ENCODE peak calls at places on chromosomes 2 and 18, in seven cellular contexts. One of them, this sample, is unnamed.

GRCh38 chr2:13034861-13035260 is 318.1 kb downstream of the TRIB2 start:
- DNase-seq in astrocyte of the spinal cord: no peak
- DNase-seq in lower leg skin: no peak
- DNase-seq in sigmoid colon: no peak
- DNase-seq in GM23338: no peak
- DNase-seq in breast epithelium: no peak
- DNase-seq in dorsolateral prefrontal cortex: no peak
- DNase-seq in this sample: no peak

GRCh38 chr18:77052656-77053309 is 79.8 kb downstream of the MBP start:
- DNase-seq in astrocyte of the spinal cord: no peak
- DNase-seq in lower leg skin: peak
- DNase-seq in sigmoid colon: no peak
- DNase-seq in GM23338: no peak
- DNase-seq in breast epithelium: no peak
- DNase-seq in dorsolateral prefrontal cortex: no peak
- DNase-seq in this sample: no peak

GRCh38 chr2:33395660-33396249 is 80.7 kb upstream of the RASGRP3 start:
- DNase-seq in astrocyte of the spinal cord: peak
- DNase-seq in lower leg skin: no peak
- DNase-seq in sigmoid colon: no peak
- DNase-seq in GM23338: peak
- DNase-seq in breast epithelium: no peak
- DNase-seq in dorsolateral prefrontal cortex: no peak
- DNase-seq in this sample: peak

GRCh38 chr2:173254659-173255058 is 100.0 kb upstream of the CDCA7 start:
- DNase-seq in astrocyte of the spinal cord: no peak
- DNase-seq in lower leg skin: no peak
- DNase-seq in sigmoid colon: no peak
- DNase-seq in GM23338: no peak
- DNase-seq in breast epithelium: no peak
- DNase-seq in dorsolateral prefrontal cortex: no peak
- DNase-seq in this sample: no peak

GRCh38 chr2:42335514-42336104 is 25.4 kb downstream of the COX7A2L start:
- DNase-seq in astrocyte of the spinal cord: no peak
- DNase-seq in lower leg skin: no peak
- DNase-seq in sigmoid colon: no peak
- DNase-seq in GM23338: no peak
- DNase-seq in breast epithelium: no peak
- DNase-seq in dorsolateral prefrontal cortex: no peak
- DNase-seq in this sample: no peak

GRCh38 chr18:49135871-49136270 is 185.1 kb upstream of the SMAD7 start:
- DNase-seq in astrocyte of the spinal cord: peak
- DNase-seq in lower leg skin: no peak
- DNase-seq in sigmoid colon: no peak
- DNase-seq in GM23338: peak
- DNase-seq in breast epithelium: no peak
- DNase-seq in dorsolateral prefrontal cortex: no peak
- DNase-seq in this sample: no peak

GRCh38 chr18:75926811-75927210 is 499.3 kb upstream of the SMIM21 start:
- DNase-seq in astrocyte of the spinal cord: peak
- DNase-seq in lower leg skin: no peak
- DNase-seq in sigmoid colon: no peak
- DNase-seq in GM23338: no peak
- DNase-seq in breast epithelium: no peak
- DNase-seq in dorsolateral prefrontal cortex: no peak
- DNase-seq in this sample: no peak

GRCh38 chr18:59514193-59514592 is 155.1 kb upstream of the LMAN1 start:
- DNase-seq in astrocyte of the spinal cord: peak
- DNase-seq in lower leg skin: peak
- DNase-seq in sigmoid colon: peak
- DNase-seq in GM23338: no peak
- DNase-seq in breast epithelium: no peak
- DNase-seq in dorsolateral prefrontal cortex: no peak
- DNase-seq in this sample: no peak

GRCh38 chr2:132547089-132547687 is 122.8 kb downstream of the LYPD1 start:
- DNase-seq in astrocyte of the spinal cord: peak
- DNase-seq in lower leg skin: peak
- DNase-seq in sigmoid colon: peak
- DNase-seq in GM23338: peak
- DNase-seq in breast epithelium: peak
- DNase-seq in dorsolateral prefrontal cortex: peak
- DNase-seq in this sample: peak

GRCh38 chr2:45199973-45200372 is 190.7 kb upstream of the SIX2 start:
- DNase-seq in astrocyte of the spinal cord: no peak
- DNase-seq in lower leg skin: peak
- DNase-seq in sigmoid colon: no peak
- DNase-seq in GM23338: no peak
- DNase-seq in breast epithelium: no peak
- DNase-seq in dorsolateral prefrontal cortex: no peak
- DNase-seq in this sample: no peak

GRCh38 chr2:176111891-176112374 is 4.6 kb upstream of the HOXD10 start:
- DNase-seq in astrocyte of the spinal cord: no peak
- DNase-seq in lower leg skin: peak
- DNase-seq in sigmoid colon: no peak
- DNase-seq in GM23338: no peak
- DNase-seq in breast epithelium: peak
- DNase-seq in dorsolateral prefrontal cortex: no peak
- DNase-seq in this sample: no peak

GRCh38 chr2:134250840-134251461 is 2.9 kb upstream of the MGAT5 start:
- DNase-seq in astrocyte of the spinal cord: no peak
- DNase-seq in lower leg skin: no peak
- DNase-seq in sigmoid colon: no peak
- DNase-seq in GM23338: no peak
- DNase-seq in breast epithelium: no peak
- DNase-seq in dorsolateral prefrontal cortex: no peak
- DNase-seq in this sample: no peak

GRCh38 chr18:49250819-49251388 is 209.5 kb downstream of the DYM start:
- DNase-seq in astrocyte of the spinal cord: peak
- DNase-seq in lower leg skin: no peak
- DNase-seq in sigmoid colon: no peak
- DNase-seq in GM23338: peak
- DNase-seq in breast epithelium: no peak
- DNase-seq in dorsolateral prefrontal cortex: no peak
- DNase-seq in this sample: no peak

GRCh38 chr18:5295231-5295920 is at the start of gene ZBTB14:
- DNase-seq in astrocyte of the spinal cord: peak
- DNase-seq in lower leg skin: peak
- DNase-seq in sigmoid colon: peak
- DNase-seq in GM23338: peak
- DNase-seq in breast epithelium: peak
- DNase-seq in dorsolateral prefrontal cortex: no peak
- DNase-seq in this sample: peak

GRCh38 chr18:37294951-37295350 is 270.6 kb downstream of the CELF4 start:
- DNase-seq in astrocyte of the spinal cord: no peak
- DNase-seq in lower leg skin: no peak
- DNase-seq in sigmoid colon: no peak
- DNase-seq in GM23338: peak
- DNase-seq in breast epithelium: no peak
- DNase-seq in dorsolateral prefrontal cortex: no peak
- DNase-seq in this sample: peak

GRCh38 chr18:24868760-24869237 is 408.4 kb downstream of the HRH4 start:
- DNase-seq in astrocyte of the spinal cord: peak
- DNase-seq in lower leg skin: no peak
- DNase-seq in sigmoid colon: no peak
- DNase-seq in GM23338: no peak
- DNase-seq in breast epithelium: no peak
- DNase-seq in dorsolateral prefrontal cortex: no peak
- DNase-seq in this sample: no peak

GRCh38 chr2:48607307-48608014 is 10.2 kb upstream of the GTF2A1L start:
- DNase-seq in astrocyte of the spinal cord: peak
- DNase-seq in lower leg skin: no peak
- DNase-seq in sigmoid colon: no peak
- DNase-seq in GM23338: no peak
- DNase-seq in breast epithelium: no peak
- DNase-seq in dorsolateral prefrontal cortex: peak
- DNase-seq in this sample: no peak

GRCh38 chr18:63088262-63088661 is 231.3 kb downstream of the BCL2 start:
- DNase-seq in astrocyte of the spinal cord: no peak
- DNase-seq in lower leg skin: no peak
- DNase-seq in sigmoid colon: no peak
- DNase-seq in GM23338: peak
- DNase-seq in breast epithelium: no peak
- DNase-seq in dorsolateral prefrontal cortex: no peak
- DNase-seq in this sample: no peak

GRCh38 chr2:158755738-158756137 is 39.4 kb upstream of the DAPL1 start:
- DNase-seq in astrocyte of the spinal cord: no peak
- DNase-seq in lower leg skin: no peak
- DNase-seq in sigmoid colon: no peak
- DNase-seq in GM23338: peak
- DNase-seq in breast epithelium: no peak
- DNase-seq in dorsolateral prefrontal cortex: no peak
- DNase-seq in this sample: no peak
- TF ChIP-seq CTCF in astrocyte of the spinal cord: peak
- TF ChIP-seq CTCF in lower leg skin: no peak
- TF ChIP-seq CTCF in sigmoid colon: no peak
- TF ChIP-seq CTCF in GM23338: peak
- TF ChIP-seq CTCF in breast epithelium: no peak
- TF ChIP-seq CTCF in dorsolateral prefrontal cortex: no peak
- TF ChIP-seq CTCF in this sample: peak

GRCh38 chr2:237870754-237871651 is 11.6 kb downstream of the RAMP1 start:
- DNase-seq in astrocyte of the spinal cord: no peak
- DNase-seq in lower leg skin: peak
- DNase-seq in sigmoid colon: peak
- DNase-seq in GM23338: no peak
- DNase-seq in breast epithelium: peak
- DNase-seq in dorsolateral prefrontal cortex: no peak
- DNase-seq in this sample: no peak

GRCh38 chr2:237868631-237869356 is 9.4 kb downstream of the RAMP1 start:
- DNase-seq in astrocyte of the spinal cord: peak
- DNase-seq in lower leg skin: peak
- DNase-seq in sigmoid colon: peak
- DNase-seq in GM23338: no peak
- DNase-seq in breast epithelium: peak
- DNase-seq in dorsolateral prefrontal cortex: no peak
- DNase-seq in this sample: no peak

GRCh38 chr2:237872178-237872887 is 12.9 kb downstream of the RAMP1 start:
- DNase-seq in astrocyte of the spinal cord: no peak
- DNase-seq in lower leg skin: peak
- DNase-seq in sigmoid colon: peak
- DNase-seq in GM23338: no peak
- DNase-seq in breast epithelium: peak
- DNase-seq in dorsolateral prefrontal cortex: peak
- DNase-seq in this sample: no peak

GRCh38 chr2:237869357-237870102 is 10.1 kb downstream of the RAMP1 start:
- DNase-seq in astrocyte of the spinal cord: no peak
- DNase-seq in lower leg skin: peak
- DNase-seq in sigmoid colon: peak
- DNase-seq in GM23338: no peak
- DNase-seq in breast epithelium: peak
- DNase-seq in dorsolateral prefrontal cortex: peak
- DNase-seq in this sample: no peak

DNA sequence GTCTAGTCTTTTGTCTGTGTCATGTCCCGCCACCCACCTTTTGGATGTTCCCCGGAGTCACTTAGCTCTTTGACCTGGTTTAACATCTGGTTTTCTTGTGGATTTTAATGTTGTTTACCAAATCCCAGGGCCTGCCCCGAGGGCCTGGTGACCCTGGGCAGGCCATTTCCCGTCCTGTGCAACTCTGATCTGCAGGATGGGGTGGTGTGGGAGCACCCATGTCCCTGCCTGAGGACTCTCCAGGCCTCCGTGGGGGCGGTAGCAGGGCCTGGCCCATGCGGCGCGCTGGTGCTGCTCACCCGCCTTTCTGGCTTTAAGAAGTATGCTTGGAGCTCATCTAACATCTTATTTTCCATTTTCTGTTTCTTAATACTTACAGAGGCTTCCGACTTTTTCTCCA is 10.7 kb downstream of the RAMP1 start:
- DNase-seq in astrocyte of the spinal cord: no peak
- DNase-seq in lower leg skin: peak
- DNase-seq in sigmoid colon: peak
- DNase-seq in GM23338: no peak
- DNase-seq in breast epithelium: no peak
- DNase-seq in dorsolateral prefrontal cortex: peak
- DNase-seq in this sample: no peak
- TF ChIP-seq CTCF in astrocyte of the spinal cord: no peak
- TF ChIP-seq CTCF in lower leg skin: no peak
- TF ChIP-seq CTCF in sigmoid colon: no peak
- TF ChIP-seq CTCF in GM23338: no peak
- TF ChIP-seq CTCF in breast epithelium: no peak
- TF ChIP-seq CTCF in dorsolateral prefrontal cortex: no peak
- TF ChIP-seq CTCF in this sample: no peak

GRCh38 chr2:102186676-102187190 is at the start of gene IL1RL2:
- DNase-seq in astrocyte of the spinal cord: no peak
- DNase-seq in lower leg skin: peak
- DNase-seq in sigmoid colon: peak
- DNase-seq in GM23338: no peak
- DNase-seq in breast epithelium: peak
- DNase-seq in dorsolateral prefrontal cortex: no peak
- DNase-seq in this sample: no peak

GRCh38 chr2:102190425-102191107 is 3.7 kb downstream of the IL1RL2 start:
- DNase-seq in astrocyte of the spinal cord: no peak
- DNase-seq in lower leg skin: no peak
- DNase-seq in sigmoid colon: no peak
- DNase-seq in GM23338: no peak
- DNase-seq in breast epithelium: no peak
- DNase-seq in dorsolateral prefrontal cortex: no peak
- DNase-seq in this sample: no peak

GRCh38 chr2:102185347-102185746 is 1.5 kb upstream of the IL1RL2 start:
- DNase-seq in astrocyte of the spinal cord: no peak
- DNase-seq in lower leg skin: no peak
- DNase-seq in sigmoid colon: no peak
- DNase-seq in GM23338: peak
- DNase-seq in breast epithelium: no peak
- DNase-seq in dorsolateral prefrontal cortex: no peak
- DNase-seq in this sample: no peak

GRCh38 chr2:102184018-102184417 is 2.8 kb upstream of the IL1RL2 start:
- DNase-seq in astrocyte of the spinal cord: no peak
- DNase-seq in lower leg skin: no peak
- DNase-seq in sigmoid colon: no peak
- DNase-seq in GM23338: no peak
- DNase-seq in breast epithelium: no peak
- DNase-seq in dorsolateral prefrontal cortex: no peak
- DNase-seq in this sample: no peak

GRCh38 chr2:102187191-102188150 is 648 bp downstream of the IL1RL2 start:
- DNase-seq in astrocyte of the spinal cord: peak
- DNase-seq in lower leg skin: peak
- DNase-seq in sigmoid colon: peak
- DNase-seq in GM23338: peak
- DNase-seq in breast epithelium: peak
- DNase-seq in dorsolateral prefrontal cortex: no peak
- DNase-seq in this sample: peak
- TF ChIP-seq CTCF in astrocyte of the spinal cord: peak
- TF ChIP-seq CTCF in lower leg skin: no peak
- TF ChIP-seq CTCF in sigmoid colon: no peak
- TF ChIP-seq CTCF in GM23338: peak
- TF ChIP-seq CTCF in breast epithelium: peak
- TF ChIP-seq CTCF in dorsolateral prefrontal cortex: peak
- TF ChIP-seq CTCF in this sample: peak

DNA sequence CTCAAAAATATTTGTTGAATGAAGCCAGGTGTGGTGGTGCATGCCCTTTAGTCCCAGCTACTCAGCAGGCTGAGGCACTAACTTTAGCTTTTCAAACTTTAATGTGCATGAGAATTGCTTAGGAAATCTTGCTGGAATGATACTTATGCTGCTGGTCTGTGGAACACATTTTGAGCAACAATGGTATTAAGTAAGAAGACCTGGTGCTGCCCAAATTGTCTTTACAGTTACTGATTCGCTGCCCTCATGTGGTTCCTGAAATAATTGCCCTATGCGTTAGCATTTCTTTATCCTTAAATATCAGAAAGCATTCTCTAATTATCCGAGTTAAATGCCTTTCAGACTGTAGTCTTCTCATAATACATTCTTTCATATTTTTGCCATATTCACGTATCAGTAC is 76.0 kb upstream of the SESTD1 start:
- DNase-seq in astrocyte of the spinal cord: peak
- DNase-seq in lower leg skin: no peak
- DNase-seq in sigmoid colon: no peak
- DNase-seq in GM23338: peak
- DNase-seq in breast epithelium: no peak
- DNase-seq in dorsolateral prefrontal cortex: no peak
- DNase-seq in this sample: no peak
- TF ChIP-seq CTCF in astrocyte of the spinal cord: peak
- TF ChIP-seq CTCF in lower leg skin: no peak
- TF ChIP-seq CTCF in sigmoid colon: no peak
- TF ChIP-seq CTCF in GM23338: peak
- TF ChIP-seq CTCF in breast epithelium: peak
- TF ChIP-seq CTCF in dorsolateral prefrontal cortex: peak
- TF ChIP-seq CTCF in this sample: no peak

This sample was measured in neural crest cell.